ENCODE peak calls at places on chromosomes 3 and 15, in nine cellular contexts. One of them, this sample, is unnamed.

GRCh38 chr3:111278961-111279360 is 207.3 kb downstream of the NECTIN3 start:
- DNase-seq in nephron progenitor cell: no peak
- DNase-seq in Jurkat, Clone E6-1: no peak
- DNase-seq in fibroblast of mammary gland: no peak
- DNase-seq in fibroblast of the aortic adventitia: no peak
- DNase-seq in transverse colon: no peak
- DNase-seq in HTR-8/SVneo: no peak
- DNase-seq in COR-L47: no peak
- DNase-seq in CD8-positive, alpha-beta memory T cell: no peak
- DNase-seq in this sample: no peak

GRCh38 chr3:30912304-30912703 is 17.8 kb upstream of the GADL1 start:
- DNase-seq in nephron progenitor cell: no peak
- DNase-seq in Jurkat, Clone E6-1: no peak
- DNase-seq in fibroblast of mammary gland: no peak
- DNase-seq in fibroblast of the aortic adventitia: peak; percentile 5
- DNase-seq in transverse colon: no peak
- DNase-seq in HTR-8/SVneo: no peak
- DNase-seq in COR-L47: no peak
- DNase-seq in CD8-positive, alpha-beta memory T cell: no peak
- DNase-seq in this sample: no peak

GRCh38 chr15:50685976-50686467 is 575 bp downstream of the TRPM7 start:
- DNase-seq in nephron progenitor cell: peak; percentile 66
- DNase-seq in Jurkat, Clone E6-1: peak; percentile 30
- DNase-seq in fibroblast of mammary gland: peak; percentile 39
- DNase-seq in fibroblast of the aortic adventitia: peak; percentile 56
- DNase-seq in transverse colon: peak; percentile 64
- DNase-seq in HTR-8/SVneo: peak; percentile 20
- DNase-seq in COR-L47: peak; percentile 52
- DNase-seq in CD8-positive, alpha-beta memory T cell: peak; percentile 62
- DNase-seq in this sample: peak; percentile 68

GRCh38 chr3:106425021-106425420 is 556.2 kb upstream of the CBLB start:
- DNase-seq in nephron progenitor cell: no peak
- DNase-seq in Jurkat, Clone E6-1: no peak
- DNase-seq in fibroblast of mammary gland: peak; percentile 72
- DNase-seq in fibroblast of the aortic adventitia: peak; percentile 74
- DNase-seq in transverse colon: no peak
- DNase-seq in HTR-8/SVneo: no peak
- DNase-seq in COR-L47: no peak
- DNase-seq in CD8-positive, alpha-beta memory T cell: no peak
- DNase-seq in this sample: no peak

GRCh38 chr3:145857956-145858355 is 303.0 kb downstream of the PLOD2 start:
- DNase-seq in nephron progenitor cell: no peak
- DNase-seq in Jurkat, Clone E6-1: no peak
- DNase-seq in fibroblast of mammary gland: no peak
- DNase-seq in fibroblast of the aortic adventitia: no peak
- DNase-seq in transverse colon: no peak
- DNase-seq in HTR-8/SVneo: no peak
- DNase-seq in COR-L47: no peak
- DNase-seq in CD8-positive, alpha-beta memory T cell: no peak
- DNase-seq in this sample: no peak

GRCh38 chr15:78734441-78735064 is 76.7 kb downstream of the ADAMTS7 start:
- DNase-seq in nephron progenitor cell: no peak
- DNase-seq in Jurkat, Clone E6-1: no peak
- DNase-seq in fibroblast of mammary gland: no peak
- DNase-seq in fibroblast of the aortic adventitia: no peak
- DNase-seq in transverse colon: no peak
- DNase-seq in HTR-8/SVneo: no peak
- DNase-seq in COR-L47: no peak
- DNase-seq in CD8-positive, alpha-beta memory T cell: no peak
- DNase-seq in this sample: no peak

GRCh38 chr3:141452045-141452444 is 34.8 kb upstream of the RASA2 start:
- DNase-seq in nephron progenitor cell: no peak
- DNase-seq in Jurkat, Clone E6-1: peak; percentile 63
- DNase-seq in fibroblast of mammary gland: peak; percentile 75
- DNase-seq in fibroblast of the aortic adventitia: peak; percentile 89
- DNase-seq in transverse colon: no peak
- DNase-seq in HTR-8/SVneo: peak; percentile 33
- DNase-seq in COR-L47: peak; percentile 50
- DNase-seq in CD8-positive, alpha-beta memory T cell: no peak
- DNase-seq in this sample: no peak

GRCh38 chr3:11690863-11691833 is 47.4 kb upstream of the VGLL4 start:
- DNase-seq in nephron progenitor cell: no peak
- DNase-seq in Jurkat, Clone E6-1: no peak
- DNase-seq in fibroblast of mammary gland: no peak
- DNase-seq in fibroblast of the aortic adventitia: peak; percentile 52
- DNase-seq in transverse colon: no peak
- DNase-seq in HTR-8/SVneo: peak; percentile 55
- DNase-seq in COR-L47: no peak
- DNase-seq in CD8-positive, alpha-beta memory T cell: no peak
- DNase-seq in this sample: no peak

GRCh38 chr15:88621789-88622604 is 857 bp downstream of the AEN start:
- DNase-seq in nephron progenitor cell: no peak
- DNase-seq in Jurkat, Clone E6-1: peak; percentile 31
- DNase-seq in fibroblast of mammary gland: peak; percentile 80
- DNase-seq in fibroblast of the aortic adventitia: peak; percentile 66
- DNase-seq in transverse colon: peak; percentile 52
- DNase-seq in HTR-8/SVneo: peak; percentile 29
- DNase-seq in COR-L47: no peak
- DNase-seq in CD8-positive, alpha-beta memory T cell: peak; percentile 20
- DNase-seq in this sample: no peak

GRCh38 chr15:91561371-91562100 is 292.0 kb upstream of the SLCO3A1 start:
- DNase-seq in nephron progenitor cell: no peak
- DNase-seq in Jurkat, Clone E6-1: no peak
- DNase-seq in fibroblast of mammary gland: peak; percentile 99
- DNase-seq in fibroblast of the aortic adventitia: peak; percentile 96
- DNase-seq in transverse colon: no peak
- DNase-seq in HTR-8/SVneo: no peak
- DNase-seq in COR-L47: no peak
- DNase-seq in CD8-positive, alpha-beta memory T cell: no peak
- DNase-seq in this sample: no peak

GRCh38 chr15:40302981-40303380 is 4.8 kb downstream of the PLCB2 start:
- DNase-seq in nephron progenitor cell: no peak
- DNase-seq in Jurkat, Clone E6-1: no peak
- DNase-seq in fibroblast of mammary gland: no peak
- DNase-seq in fibroblast of the aortic adventitia: no peak
- DNase-seq in transverse colon: no peak
- DNase-seq in HTR-8/SVneo: no peak
- DNase-seq in COR-L47: no peak
- DNase-seq in CD8-positive, alpha-beta memory T cell: no peak
- DNase-seq in this sample: no peak

GRCh38 chr3:30156586-30157498 is 449.6 kb upstream of the TGFBR2 start:
- DNase-seq in nephron progenitor cell: no peak
- DNase-seq in Jurkat, Clone E6-1: no peak
- DNase-seq in fibroblast of mammary gland: peak; percentile 66
- DNase-seq in fibroblast of the aortic adventitia: peak; percentile 89
- DNase-seq in transverse colon: no peak
- DNase-seq in HTR-8/SVneo: no peak
- DNase-seq in COR-L47: no peak
- DNase-seq in CD8-positive, alpha-beta memory T cell: no peak
- DNase-seq in this sample: no peak

GRCh38 chr3:127693336-127693843 is 20.6 kb downstream of the ABTB1 start:
- DNase-seq in nephron progenitor cell: no peak
- DNase-seq in Jurkat, Clone E6-1: no peak
- DNase-seq in fibroblast of mammary gland: no peak
- DNase-seq in fibroblast of the aortic adventitia: no peak
- DNase-seq in transverse colon: no peak
- DNase-seq in HTR-8/SVneo: no peak
- DNase-seq in COR-L47: no peak
- DNase-seq in CD8-positive, alpha-beta memory T cell: no peak
- DNase-seq in this sample: no peak

GRCh38 chr3:156581954-156582353 is 27.0 kb upstream of the SSR3 start:
- DNase-seq in nephron progenitor cell: no peak
- DNase-seq in Jurkat, Clone E6-1: no peak
- DNase-seq in fibroblast of mammary gland: no peak
- DNase-seq in fibroblast of the aortic adventitia: no peak
- DNase-seq in transverse colon: no peak
- DNase-seq in HTR-8/SVneo: no peak
- DNase-seq in COR-L47: no peak
- DNase-seq in CD8-positive, alpha-beta memory T cell: no peak
- DNase-seq in this sample: no peak

GRCh38 chr3:122682016-122682374 is 1.4 kb downstream of the PARP14 start:
- DNase-seq in nephron progenitor cell: no peak
- DNase-seq in Jurkat, Clone E6-1: no peak
- DNase-seq in fibroblast of mammary gland: no peak
- DNase-seq in fibroblast of the aortic adventitia: no peak
- DNase-seq in transverse colon: no peak
- DNase-seq in HTR-8/SVneo: no peak
- DNase-seq in COR-L47: no peak
- DNase-seq in CD8-positive, alpha-beta memory T cell: no peak
- DNase-seq in this sample: no peak